ENCODE peak calls at places on chromosomes 6 and 20, in nine cellular contexts. P is NCI-H82; E is chondrocyte; M is NAMALWA; C is bronchial epithelial cell; K is SK-MEL-5; X is NCI-H774; H is activated naive CD4-positive, alpha-beta T cell treated with anti-CD3 and anti-CD28 coated beads for 36 hours; Q is psoas muscle. R is an unnamed sample.

GRCh38 chr6:28785962-28786679 is 137.7 kb downstream of the TRIM27 start:
- DNase-seq in H (no peak), C (no peak), E (no peak), Q (no peak), P (no peak), X (no peak), K (no peak), M (no peak), R (no peak)

GRCh38 chr6:133236898-133237297 is 4.3 kb upstream of the EYA4 start:
- DNase-seq in C (peak), K (no peak), E (no peak), M (no peak), P (no peak), Q (no peak), H (no peak), X (no peak), R (no peak)

GRCh38 chr6:138088307-138088744 is 18.9 kb downstream of the PERP start:
- DNase-seq in M (no peak), H (no peak), C (peak), X (peak), K (peak), E (no peak), Q (no peak), P (no peak), R (no peak)

GRCh38 chr20:44448753-44449546 is 26.7 kb upstream of the TTPAL start:
- DNase-seq in M (peak), E (peak), X (no peak), K (peak), P (peak), Q (no peak), H (peak), C (peak), R (no peak)

GRCh38 chr6:1960484-1961142 is 284.8 kb downstream of the GMDS start:
- DNase-seq in H (no peak), M (no peak), K (no peak), Q (no peak), E (no peak), P (no peak), C (peak), X (no peak), R (no peak)

GRCh38 chr20:23515250-23515939 is 24.5 kb downstream of the CST8 start:
- DNase-seq in H (no peak), K (peak), M (no peak), X (no peak), Q (no peak), P (no peak), C (peak), E (no peak), R (no peak)

GRCh38 chr20:53809242-53809641 is 215.6 kb upstream of the ZNF217 start:
- DNase-seq in E (no peak), C (no peak), P (peak), K (no peak), Q (no peak), X (no peak), H (no peak), M (no peak), R (no peak)

GRCh38 chr20:16528078-16528477 is 45.2 kb downstream of the KIF16B start:
- DNase-seq in K (no peak), M (no peak), C (peak), E (no peak), X (peak), Q (peak), H (no peak), P (peak), R (no peak)

GRCh38 chr6:1372690-1373089 is 16.7 kb upstream of the FOXF2 start:
- DNase-seq in K (no peak), P (no peak), Q (no peak), X (no peak), E (no peak), C (no peak), M (no peak), H (no peak), R (no peak)